ENCODE peak calls at places on chromosomes 16 and 17, in nine cellular contexts. N, Y, H, F, P, B, I, O and A are unnamed samples. For H3K36me3, the result is how much of the 10 kb centered on the place peaks cover.

GRCh38 chr17:78357177-78357586 is 2.7 kb downstream of the SOCS3 start:
- DNase-seq in H (peak), P (no peak), F (no peak), O (no peak), Y (peak), B (peak), N (no peak), I (peak), A (no peak)

GRCh38 chr17:2137342-2138098 is 82.6 kb downstream of the HIC1 start:
- DNase-seq in Y (peak), H (no peak), O (peak), P (peak), B (no peak), I (no peak), F (peak), N (peak), A (peak)

GRCh38 chr17:65055708-65056638 is 567 bp downstream of the GNA13 start:
- DNase-seq in O (peak), P (peak), F (peak), H (peak), I (peak), Y (peak), N (peak), B (peak), A (peak)

GRCh38 chr17:78879679-78880186 is 23.3 kb downstream of the CEP295NL start:
- DNase-seq in N (peak), P (peak), O (no peak), I (peak), Y (peak), F (no peak), B (peak), H (no peak), A (peak)

GRCh38 chr17:8823279-8823678 is 24.1 kb upstream of the MFSD6L start:
- DNase-seq in N (no peak), Y (no peak), P (no peak), I (no peak), H (no peak), F (no peak), B (no peak), O (no peak), A (no peak)

GRCh38 chr16:55372792-55373488 is 48.9 kb downstream of the IRX6 start:
- DNase-seq in Y (no peak), I (peak), P (no peak), B (no peak), H (no peak), O (no peak), N (no peak), F (no peak), A (no peak)

GRCh38 chr17:54969658-54970572 is 1.4 kb downstream of the STXBP4 start:
- DNase-seq in Y (no peak), B (no peak), O (no peak), F (no peak), I (no peak), N (no peak), P (no peak), H (no peak), A (no peak)

GRCh38 chr16:1287982-1288670 is 21.3 kb upstream of the UBE2I start:
- DNase-seq in O (no peak), I (peak), N (no peak), B (peak), F (no peak), Y (no peak), H (no peak), P (no peak), A (no peak)

GRCh38 chr16:35598696-35599332 is 2139.4 kb downstream of the TP53TG3F start:
- DNase-seq in P (no peak), O (no peak), F (peak), I (no peak), H (no peak), N (no peak), Y (no peak), B (no peak), A (no peak)

GRCh38 chr17:4375039-4375748 is 8.7 kb upstream of the UBE2G1 start:
- DNase-seq in O (no peak), H (no peak), F (no peak), B (no peak), I (no peak), N (no peak), Y (no peak), P (peak), A (no peak)

GRCh38 chr16:84572096-84572495 is 45.8 kb downstream of the COTL1 start:
- DNase-seq in B (no peak), N (no peak), I (no peak), P (no peak), O (no peak), H (no peak), F (no peak), Y (no peak), A (no peak)

GRCh38 chr16:30407794-30408534 is 558 bp downstream of the ZNF771 start:
- DNase-seq in Y (no peak), P (no peak), F (no peak), O (no peak), I (peak), H (no peak), B (no peak), N (no peak), A (no peak)

GRCh38 chr16:89018605-89019158 is 41.7 kb upstream of the CBFA2T3 start:
- DNase-seq in I (no peak), Y (no peak), B (no peak), O (no peak), H (peak), F (no peak), N (no peak), P (no peak), A (no peak)

GRCh38 chr17:45357364-45357997 is 40.7 kb upstream of the MAP3K14 start:
- DNase-seq in F (no peak), B (no peak), I (no peak), P (no peak), N (no peak), H (no peak), O (no peak), Y (no peak), A (no peak)

GRCh38 chr17:40100669-40101366 is 429 bp upstream of the NR1D1 start:
- DNase-seq in O (peak), N (peak), F (peak), Y (peak), I (peak), B (peak), H (peak), P (peak), A (peak)
- TF ChIP-seq POLR2A in O (peak), N (peak), F (no peak), Y (no peak), I (no peak), B (no peak), H (peak), P (peak), A (peak)

GRCh38 chr17:30095507-30096244 is 20.9 kb upstream of the NSRP1 start:
- DNase-seq in P (no peak), F (peak), Y (no peak), I (no peak), N (no peak), H (no peak), O (no peak), B (peak), A (no peak)
- H3K36me3 ChIP-seq in P (under half), F (under half), Y (under half), I (under half), N (under half), H (under half), O (under half), B (under half), A (under half)

DNA sequence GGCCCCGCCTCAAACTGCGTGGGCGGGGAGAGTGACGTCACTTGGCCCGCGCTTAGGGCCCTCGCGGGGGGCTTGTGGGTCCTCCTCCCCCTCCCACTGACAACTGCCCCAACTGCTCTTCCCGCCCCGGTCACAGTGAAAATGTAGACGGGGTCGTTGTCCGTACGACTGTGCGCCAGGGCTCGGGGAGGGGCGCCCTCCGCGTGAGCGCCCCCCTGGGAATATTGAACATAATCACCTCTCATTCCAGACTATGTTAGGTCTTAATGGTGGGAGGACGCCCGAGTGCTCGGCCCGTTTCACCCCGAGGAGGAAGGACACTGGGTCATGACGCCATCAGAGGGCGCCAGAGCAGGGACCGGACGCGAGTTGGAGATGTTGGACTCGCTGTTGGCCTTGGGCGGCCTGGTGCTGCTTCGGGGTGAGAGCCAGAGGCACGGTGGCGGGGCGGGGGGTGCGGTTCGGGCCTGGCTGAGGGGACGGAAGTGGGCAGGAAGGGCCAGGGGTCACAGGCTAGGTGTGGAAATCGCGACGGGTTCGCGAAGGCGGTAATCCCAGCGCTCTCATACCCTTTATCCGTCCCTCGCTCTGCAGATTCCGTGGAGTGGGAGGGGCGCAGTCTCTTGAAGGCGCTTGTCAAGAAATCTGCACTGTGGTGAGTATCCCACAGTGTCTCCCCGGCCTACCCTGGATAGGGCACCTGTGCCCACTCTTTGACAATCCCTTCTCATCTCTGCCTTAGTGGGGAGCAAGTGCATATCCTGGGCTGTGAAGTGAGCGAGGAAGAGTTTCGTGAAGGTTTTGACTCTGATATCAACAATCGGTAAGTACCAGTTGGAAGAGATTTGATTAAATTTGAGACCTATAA is at the start of gene ELP5:
- DNase-seq in F (peak), O (peak), Y (peak), N (peak), P (peak), B (peak), H (peak), I (peak), A (peak)
- TF ChIP-seq POLR2A in F (peak), O (peak), Y (peak), N (peak), P (peak), B (no peak), H (peak), I (no peak), A (no peak)

GRCh38 chr17:72763981-72764380 is 328.5 kb downstream of the SLC39A11 start:
- DNase-seq in I (no peak), O (no peak), H (no peak), F (no peak), Y (no peak), P (no peak), B (no peak), N (no peak), A (no peak)
- H3K36me3 ChIP-seq in I (under half), O (under half), H (under half), F (under half), Y (under half), P (under half), B (under half), N (under half), A (under half)

GRCh38 chr17:81917565-81918332 is at the start of gene SIRT7:
- DNase-seq in B (peak), N (peak), Y (peak), O (peak), I (peak), P (peak), H (peak), F (peak), A (peak)
- TF ChIP-seq POLR2A in B (no peak), N (no peak), Y (peak), O (peak), I (no peak), P (peak), H (peak), F (peak), A (peak)

GRCh38 chr16:2942045-2942444 is 22.0 kb upstream of the KREMEN2 start:
- DNase-seq in P (no peak), Y (no peak), B (no peak), F (no peak), I (no peak), O (no peak), N (no peak), H (no peak), A (no peak)
- H3K36me3 ChIP-seq in P (under half), Y (under half), B (under half), F (under half), I (under half), O (under half), N (under half), H (under half), A (half or more)

GRCh38 chr17:47831934-47832327 is 461 bp downstream of the LRRC46 start:
- DNase-seq in I (no peak), P (peak), N (no peak), B (no peak), F (no peak), H (no peak), Y (no peak), O (no peak), A (no peak)
- TF ChIP-seq POLR2A in I (no peak), P (no peak), N (no peak), B (no peak), F (peak), H (no peak), Y (no peak), O (no peak), A (no peak)

GRCh38 chr16:8816967-8817662 is 19.5 kb downstream of the PMM2 start:
- DNase-seq in B (no peak), Y (no peak), I (no peak), F (no peak), O (no peak), P (no peak), N (no peak), H (no peak), A (no peak)
- H3K36me3 ChIP-seq in B (under half), Y (under half), I (under half), F (under half), O (under half), P (under half), N (under half), H (under half), A (under half)

DNA sequence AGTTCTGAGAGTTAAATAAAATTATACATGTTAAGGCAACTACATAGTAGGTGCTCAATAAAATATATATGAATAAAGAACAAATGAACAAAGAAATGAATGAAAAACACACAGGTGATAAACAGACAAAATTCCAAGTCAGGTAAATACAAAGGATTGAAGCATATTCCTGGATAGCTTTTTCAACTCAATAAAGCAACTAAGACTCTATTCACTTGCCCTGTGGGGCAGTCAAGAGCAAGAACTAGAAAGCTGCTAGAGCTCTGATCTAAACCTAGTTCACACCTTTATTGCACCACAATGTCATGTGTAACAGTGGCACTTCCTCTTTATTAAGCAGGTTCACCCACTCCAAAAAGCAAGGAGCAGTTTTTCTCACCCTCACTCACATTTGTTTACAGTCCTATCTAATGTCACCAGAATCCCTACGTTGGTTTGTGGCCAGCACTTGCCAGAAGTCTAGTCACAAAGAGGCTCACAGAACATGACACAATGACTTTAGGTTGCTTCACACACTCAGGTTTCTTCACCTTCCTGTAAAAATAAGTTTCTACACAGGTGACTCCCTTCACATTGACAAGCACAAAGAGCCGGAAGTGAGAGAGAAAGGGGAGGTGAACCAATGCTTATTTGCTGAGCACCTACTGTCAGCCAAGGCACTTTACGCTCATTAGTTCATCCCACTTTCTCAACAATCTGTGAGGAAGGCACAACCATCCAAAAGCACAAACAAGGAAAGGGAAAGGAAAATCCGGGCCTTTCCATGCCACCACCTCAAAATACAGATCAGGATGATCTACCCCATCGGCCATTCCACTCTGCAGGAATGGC is 70.8 kb downstream of the XPO6 start:
- DNase-seq in H (no peak), I (no peak), P (peak), F (no peak), N (no peak), Y (no peak), B (no peak), O (no peak), A (peak)
- TF ChIP-seq POLR2A in H (no peak), I (no peak), P (peak), F (no peak), N (no peak), Y (no peak), B (no peak), O (no peak), A (no peak)

GRCh38 chr17:82582208-82582607 is 62.7 kb downstream of the FOXK2 start:
- DNase-seq in Y (no peak), I (no peak), O (no peak), F (no peak), P (no peak), B (no peak), H (peak), N (no peak), A (no peak)
- H3K36me3 ChIP-seq in Y (under half), I (under half), O (under half), F (under half), P (under half), B (under half), H (under half), N (under half), A (under half)